ENCODE peak calls at places on chromosomes 16 and 17, in four cellular contexts. F is body of pancreas, N is esophagus squamous epithelium, O is lower leg skin. Q is an unnamed sample.

GRCh38 chr16:57732011-57732410 is 3.6 kb upstream of the KATNB1 start:
- DNase-seq in F (no peak), N (no peak), O (no peak), Q (no peak)

GRCh38 chr17:59752446-59752845 is 45.0 kb downstream of the VMP1 start:
- DNase-seq in F (no peak), N (no peak), O (no peak), Q (no peak)

GRCh38 chr17:39455919-39456318 is 4.9 kb upstream of the MED1 start:
- DNase-seq in F (no peak), N (no peak), O (no peak), Q (no peak)

GRCh38 chr17:51435641-51436091 is 175.3 kb downstream of the UTP18 start:
- DNase-seq in F (peak; percentile 89), N (no peak), O (no peak), Q (peak; percentile 58)

GRCh38 chr17:70434536-70435490 is 265.5 kb downstream of the KCNJ2 start:
- DNase-seq in F (no peak), N (no peak), O (no peak), Q (no peak)

GRCh38 chr17:63702223-63702577 is 2.3 kb upstream of the LIMD2 start:
- DNase-seq in F (no peak), N (no peak), O (no peak), Q (no peak)

GRCh38 chr17:9225305-9226101 is 204.2 kb downstream of the NTN1 start:
- DNase-seq in F (no peak), N (no peak), O (no peak), Q (no peak)

GRCh38 chr17:14269473-14269872 is 31.4 kb upstream of the HS3ST3B1 start:
- DNase-seq in F (no peak), N (no peak), O (no peak), Q (no peak)

GRCh38 chr16:75919664-75920063 is 193.4 kb upstream of the CPHXL start:
- DNase-seq in F (peak; percentile 49), N (no peak), O (no peak), Q (no peak)

GRCh38 chr16:77063617-77064016 is 127.4 kb upstream of the MON1B start:
- DNase-seq in F (no peak), N (no peak), O (no peak), Q (no peak)

GRCh38 chr17:72671034-72671433 is 421.5 kb downstream of the SLC39A11 start:
- DNase-seq in F (no peak), N (no peak), O (no peak), Q (no peak)

GRCh38 chr17:2905269-2905668 is 109.0 kb downstream of the RAP1GAP2 start:
- DNase-seq in F (no peak), N (no peak), O (no peak), Q (no peak)

GRCh38 chr16:53740476-53740875 is 36.5 kb downstream of the FTO start:
- DNase-seq in F (no peak), N (no peak), O (no peak), Q (no peak)

GRCh38 chr17:75922173-75922961 is 17.7 kb upstream of the MRPL38 start:
- DNase-seq in F (no peak), N (no peak), O (no peak), Q (no peak)

GRCh38 chr17:16407911-16408588 is 7.3 kb upstream of the TRPV2 start:
- DNase-seq in F (peak; percentile 67), N (no peak), O (peak; percentile 70), Q (no peak)

GRCh38 chr16:88353691-88354090 is 29.1 kb upstream of the ZNF469 start:
- DNase-seq in F (no peak), N (no peak), O (no peak), Q (no peak)

GRCh38 chr17:29699283-29699682 is 76.6 kb upstream of the CORO6 start:
- DNase-seq in F (no peak), N (no peak), O (no peak), Q (no peak)

GRCh38 chr16:47467501-47467900 is 6.4 kb downstream of the PHKB start:
- DNase-seq in F (no peak), N (no peak), O (no peak), Q (no peak)

GRCh38 chr16:4734730-4735575 is 616 bp downstream of the DNAAF8 start:
- DNase-seq in F (peak; percentile 93), N (peak; percentile 58), O (peak; percentile 83), Q (peak; percentile 81)
- TF ChIP-seq POLR2A in F (no peak), N (no peak), O (no peak), Q (no peak)

GRCh38 chr17:44094701-44095387 is 24.3 kb downstream of the G6PC3 start:
- DNase-seq in F (no peak), N (no peak), O (no peak), Q (no peak)

GRCh38 chr17:44097110-44097810 is 26.2 kb downstream of the HDAC5 start:
- DNase-seq in F (peak; percentile 25), N (no peak), O (no peak), Q (no peak)

GRCh38 chr17:44095388-44095646 is 24.8 kb downstream of the G6PC3 start:
- DNase-seq in F (no peak), N (no peak), O (no peak), Q (no peak)

GRCh38 chr17:44093231-44093900 is 22.8 kb downstream of the G6PC3 start:
- DNase-seq in F (no peak), N (no peak), O (no peak), Q (no peak)

GRCh38 chr17:44095647-44096496 is 25.3 kb downstream of the G6PC3 start:
- DNase-seq in F (peak; percentile 52), N (no peak), O (peak; percentile 47), Q (no peak)
- TF ChIP-seq POLR2A in F (no peak), N (no peak), O (no peak), Q (no peak)

GRCh38 chr17:78128616-78129384 is at the start of gene TMC6:
- DNase-seq in F (peak; percentile 82), N (no peak), O (no peak), Q (peak; percentile 68)
- TF ChIP-seq POLR2A in F (peak; percentile 62), N (peak; percentile 72), O (no peak), Q (no peak)

DNA sequence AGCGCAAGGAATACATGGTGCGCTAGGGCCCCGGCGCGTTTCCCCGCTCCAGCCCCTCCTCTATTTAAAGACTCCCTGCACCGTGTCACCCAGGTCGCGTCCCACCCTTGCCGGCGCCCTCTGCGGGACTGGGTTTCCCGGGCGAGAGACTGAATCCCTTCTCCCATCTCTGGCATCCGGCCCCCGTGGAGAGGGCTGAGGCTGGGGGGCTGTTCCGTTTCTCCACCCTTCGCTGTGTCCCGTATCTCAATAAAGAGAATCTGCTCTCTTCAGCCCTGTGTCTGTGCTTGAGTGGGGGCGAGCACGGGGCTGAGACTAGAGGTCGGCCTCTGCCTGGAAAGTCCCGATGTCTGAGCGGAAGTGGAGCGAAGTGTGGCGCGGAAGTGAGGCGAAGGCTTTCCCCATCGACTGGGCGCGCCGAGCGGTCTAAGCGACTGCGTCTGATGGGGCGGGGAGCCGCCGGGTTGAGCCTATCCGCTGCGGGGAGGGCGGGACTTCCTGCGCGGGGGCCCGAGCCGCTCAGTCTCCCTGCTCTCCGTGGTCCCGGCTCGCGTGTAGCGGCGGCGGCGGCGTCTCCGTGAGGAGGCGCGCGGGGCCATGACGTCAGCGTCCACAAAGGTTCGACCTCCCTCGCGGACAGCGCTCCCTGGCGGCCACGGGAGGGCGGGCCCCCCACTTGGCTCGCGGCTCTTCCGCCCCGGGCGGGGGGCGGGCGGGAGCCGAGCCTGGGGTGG is 2.0 kb downstream of the RNASEK start:
- DNase-seq in F (peak; percentile 98), N (peak; percentile 88), O (peak; percentile 96), Q (peak; percentile 96)
- TF ChIP-seq POLR2A in F (peak; percentile 69), N (peak; percentile 89), O (no peak), Q (peak; percentile 70)

GRCh38 chr16:72098936-72099335 is 5.3 kb downstream of the DHX38 start:
- DNase-seq in F (no peak), N (no peak), O (no peak), Q (no peak)

GRCh38 chr16:72094266-72094610 is 591 bp downstream of the DHX38 start:
- DNase-seq in F (no peak), N (no peak), O (no peak), Q (no peak)

GRCh38 chr16:72091217-72091616 is 2.2 kb downstream of the TXNL4B start:
- DNase-seq in F (no peak), N (no peak), O (no peak), Q (no peak)

GRCh38 chr16:72092832-72093447 is 480 bp downstream of the TXNL4B start:
- DNase-seq in F (peak; percentile 11), N (no peak), O (no peak), Q (no peak)

GRCh38 chr16:72093448-72094265 is at the start of the genes DHX38 and TXNL4B:
- DNase-seq in F (peak; percentile 98), N (peak; percentile 85), O (peak; percentile 97), Q (peak; percentile 96)
- TF ChIP-seq POLR2A in F (peak; percentile 71), N (peak; percentile 76), O (no peak), Q (peak; percentile 83)

GRCh38 chr17:48613862-48614694 is 1.0 kb downstream of the HOXB8 start:
- DNase-seq in F (no peak), N (no peak), O (no peak), Q (no peak)

GRCh38 chr17:48611681-48612455 is 1.1 kb upstream of the HOXB7 start:
- DNase-seq in F (no peak), N (no peak), O (no peak), Q (no peak)

GRCh38 chr17:48612456-48612853 is 1.6 kb upstream of the HOXB7 start:
- DNase-seq in F (no peak), N (no peak), O (no peak), Q (no peak)

GRCh38 chr17:48614904-48615211 is 234 bp downstream of the HOXB8 start:
- DNase-seq in F (no peak), N (no peak), O (no peak), Q (no peak)

GRCh38 chr17:48612854-48613691 is 2.0 kb downstream of the HOXB8 start:
- DNase-seq in F (no peak), N (no peak), O (no peak), Q (no peak)
- TF ChIP-seq POLR2A in F (no peak), N (no peak), O (no peak), Q (no peak)

Q was measured in breast epithelium.